ENCODE peak calls at places on chromosome 13, in nine cellular contexts. F, Y, K, I, X, P, E, O and H are unnamed samples.

GRCh38 chr13:113854238-113855011 is 9.5 kb downstream of the GAS6 start:
- DNase-seq in X (peak), O (no peak), K (peak), F (peak), E (no peak), P (peak), Y (no peak), I (peak), H (no peak)

GRCh38 chr13:94705081-94705751 is 7.1 kb downstream of the SOX21 start:
- DNase-seq in F (no peak), X (no peak), P (no peak), O (no peak), Y (no peak), I (no peak), K (no peak), E (no peak), H (peak)

GRCh38 chr13:46166947-46167610 is 14.9 kb downstream of the LCP1 start:
- DNase-seq in K (no peak), O (no peak), F (no peak), P (no peak), Y (no peak), E (no peak), I (no peak), X (no peak), H (no peak)

GRCh38 chr13:71607575-71607974 is 259.4 kb downstream of the DACH1 start:
- DNase-seq in P (no peak), Y (no peak), E (no peak), K (no peak), X (no peak), O (no peak), F (no peak), I (no peak), H (no peak)

GRCh38 chr13:100497394-100497793 is 91.2 kb downstream of the GGACT start:
- DNase-seq in Y (no peak), X (no peak), E (no peak), K (peak), P (no peak), O (no peak), F (no peak), I (no peak), H (no peak)

GRCh38 chr13:113929628-113930615 is 44.0 kb downstream of the C13orf46 start:
- DNase-seq in X (no peak), P (no peak), O (no peak), Y (no peak), I (peak), K (no peak), F (peak), E (peak), H (no peak)

GRCh38 chr13:50375792-50376191 is 360.5 kb downstream of the KCNRG start:
- DNase-seq in E (no peak), Y (peak), O (no peak), F (no peak), K (peak), I (no peak), X (no peak), P (no peak), H (no peak)

GRCh38 chr13:99322297-99323103 is 15.3 kb upstream of the GPR183 start:
- DNase-seq in X (no peak), K (peak), E (no peak), F (no peak), P (no peak), Y (no peak), O (peak), I (no peak), H (peak)

GRCh38 chr13:97332725-97333124 is 101.2 kb upstream of the RAP2A start:
- DNase-seq in Y (no peak), E (no peak), P (no peak), K (no peak), X (no peak), F (no peak), I (no peak), O (no peak), H (no peak)

DNA sequence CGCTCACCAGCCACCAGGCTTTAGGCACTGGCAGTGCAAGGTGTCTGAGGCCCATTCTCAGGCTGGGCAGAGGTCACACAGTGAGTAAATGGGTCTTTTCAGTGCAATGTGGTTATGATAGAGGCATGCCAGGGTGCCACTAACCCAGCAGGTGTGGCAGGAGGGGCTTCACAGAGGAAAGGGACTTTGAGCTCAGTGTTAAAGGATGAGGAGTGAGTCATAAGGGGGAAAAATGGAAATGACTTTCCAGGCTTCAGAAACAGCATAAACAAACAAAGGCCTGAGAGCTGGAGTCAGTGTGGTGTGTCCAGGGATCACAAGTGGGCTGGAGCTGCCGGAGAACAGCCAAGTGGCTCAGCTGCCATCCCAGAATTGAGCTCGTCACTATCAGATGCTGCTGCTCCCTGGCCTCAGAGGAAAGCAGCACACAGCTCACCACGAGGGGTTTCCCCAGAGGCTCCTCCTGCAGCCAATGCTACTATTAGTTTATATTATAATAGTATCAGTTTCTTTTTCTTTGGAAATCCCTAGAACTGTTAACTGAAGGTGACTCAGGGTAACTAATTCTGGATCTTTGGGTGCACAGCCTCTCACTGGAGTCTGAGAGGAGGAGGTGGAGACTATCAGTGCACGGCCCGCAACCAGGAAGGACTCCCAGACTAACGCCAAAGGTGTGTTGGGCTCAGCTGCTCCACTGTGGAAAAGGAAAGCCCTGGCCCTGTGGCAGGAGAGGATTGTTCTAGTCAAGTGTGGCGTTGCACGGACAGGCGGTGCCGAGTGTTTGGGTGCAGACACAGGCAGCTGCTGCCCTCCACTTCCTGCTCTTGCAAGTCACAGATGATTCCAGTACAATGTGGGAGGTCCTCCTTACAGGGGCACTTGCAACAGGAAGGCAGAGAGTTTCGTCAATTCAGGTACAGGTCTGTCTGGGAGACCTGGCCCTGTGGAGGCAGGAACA is 39.5 kb downstream of the DHRS12 start:
- DNase-seq in F (peak), X (peak), K (peak), Y (no peak), O (no peak), P (peak), I (no peak), E (peak), H (peak)
- TF ChIP-seq CTCF in F (no peak), X (no peak), K (peak), Y (no peak), O (no peak), P (no peak), I (no peak), E (no peak), H (no peak)

DNA sequence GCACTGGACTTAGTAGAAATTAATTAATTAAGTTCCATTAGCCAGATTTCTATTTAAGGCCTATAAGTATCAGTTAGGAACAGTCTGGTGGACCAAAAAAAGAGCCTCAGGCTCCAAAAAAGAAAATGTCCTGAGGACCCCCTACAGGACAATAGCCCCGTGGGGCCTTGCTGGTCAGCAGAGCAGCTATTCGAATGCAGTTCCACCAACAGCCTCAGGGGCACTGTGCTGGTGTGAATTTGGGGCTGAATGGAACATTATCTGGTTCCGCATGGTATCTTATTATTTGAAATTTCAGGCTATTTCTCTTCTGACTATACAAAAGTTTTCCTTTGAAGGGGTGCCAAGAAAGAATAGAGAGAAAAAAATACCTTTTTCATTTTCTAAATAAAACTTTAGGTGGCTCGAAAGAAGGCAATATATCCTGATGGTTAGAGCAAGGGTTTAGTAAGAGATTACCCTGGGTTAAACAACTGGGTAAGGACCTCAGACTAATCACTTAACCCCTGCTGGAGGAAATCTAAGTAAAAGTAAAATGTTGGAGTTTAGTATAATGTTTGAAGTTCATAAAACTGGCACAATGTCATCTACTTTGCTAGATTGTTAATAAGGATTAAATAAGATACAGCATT is 147.2 kb downstream of the MIPEP start:
- DNase-seq in P (no peak), E (no peak), X (no peak), Y (peak), K (no peak), O (no peak), I (peak), F (no peak), H (no peak)
- TF ChIP-seq CTCF in P (no peak), E (no peak), X (peak), Y (peak), K (peak), O (peak), I (peak), F (no peak), H (no peak)

GRCh38 chr13:42215578-42216421 is 56.2 kb upstream of the AKAP11 start:
- DNase-seq in X (no peak), Y (peak), K (peak), I (peak), F (no peak), P (peak), E (no peak), O (peak), H (peak)
- TF ChIP-seq CTCF in X (peak), Y (peak), K (peak), I (peak), F (no peak), P (peak), E (no peak), O (peak), H (peak)

DNA sequence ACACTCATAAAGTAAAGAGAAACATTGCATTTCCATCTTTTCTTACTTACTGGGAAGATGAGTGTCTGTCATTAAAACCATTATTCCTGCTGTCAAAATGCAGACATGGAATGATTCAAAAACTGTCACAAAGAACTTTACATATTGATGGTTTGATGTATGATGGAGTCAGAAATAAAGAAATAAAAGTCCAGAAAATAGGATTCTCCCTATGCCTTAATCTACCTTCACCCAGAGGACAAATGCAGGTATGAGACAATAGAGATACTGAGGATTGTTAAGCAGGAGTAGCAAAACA is 656.1 kb downstream of the TBC1D4 start:
- DNase-seq in K (no peak), X (no peak), O (no peak), Y (no peak), P (no peak), F (no peak), I (no peak), E (no peak), H (no peak)
- TF ChIP-seq CTCF in K (no peak), X (no peak), O (no peak), Y (no peak), P (no peak), F (no peak), I (no peak), E (no peak), H (no peak)

GRCh38 chr13:23161176-23161825 is 19.5 kb upstream of the SGCG start:
- DNase-seq in O (no peak), X (no peak), F (no peak), E (no peak), P (no peak), Y (no peak), I (no peak), K (no peak), H (no peak)

GRCh38 chr13:23159205-23159586 is 21.6 kb upstream of the SGCG start:
- DNase-seq in K (peak), O (no peak), F (peak), Y (no peak), X (no peak), P (peak), I (peak), E (no peak), H (peak)

GRCh38 chr13:23159587-23160240 is 21.1 kb upstream of the SGCG start:
- DNase-seq in E (no peak), F (no peak), X (no peak), O (no peak), I (no peak), K (no peak), Y (no peak), P (no peak), H (peak)

DNA sequence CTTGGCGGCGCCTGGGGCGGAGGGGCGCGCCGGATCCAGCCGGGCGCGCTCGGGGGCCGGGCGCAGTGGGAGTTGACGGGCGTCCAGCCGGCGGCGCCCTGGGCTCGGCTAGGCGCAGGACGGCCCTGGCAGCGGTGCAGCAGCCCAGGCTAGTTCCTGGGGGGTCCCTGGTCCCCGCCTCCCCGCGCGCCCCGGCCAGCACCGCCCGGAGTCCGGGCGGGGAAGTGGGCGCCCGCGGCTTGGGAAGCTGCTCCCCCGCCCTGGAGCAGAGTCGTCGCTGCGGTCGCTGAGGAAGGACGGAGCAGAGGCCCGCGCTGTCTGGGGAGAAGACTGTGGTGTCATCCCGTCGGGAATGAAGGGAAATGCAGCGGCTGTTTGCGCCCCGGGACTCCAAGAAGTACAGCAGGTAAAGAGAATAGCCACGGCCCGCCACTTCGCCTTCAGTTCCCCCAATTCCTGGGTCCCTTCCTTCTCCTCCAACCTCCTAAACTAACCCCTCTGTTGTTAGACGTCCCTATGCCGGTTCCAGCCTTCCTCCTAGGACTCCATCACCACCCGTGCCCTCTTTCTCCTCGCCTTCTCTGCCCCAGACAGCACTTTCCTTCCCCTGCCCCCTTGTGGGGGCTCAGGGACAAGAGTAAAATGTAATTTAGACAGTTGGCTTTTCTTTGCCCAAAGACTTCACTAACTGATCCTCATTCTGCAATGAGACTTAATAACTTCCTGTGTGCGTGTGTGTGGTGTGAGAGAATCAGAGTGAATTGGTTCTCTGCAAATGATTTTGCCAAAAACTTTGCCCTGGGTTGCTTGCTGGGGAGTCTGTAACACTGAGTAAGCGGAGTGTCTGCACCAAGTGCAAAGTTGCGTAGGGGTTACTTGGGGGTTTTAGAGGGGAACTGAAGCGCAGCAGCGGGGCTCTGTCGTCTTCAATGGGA is 20.3 kb upstream of the SGCG start:
- DNase-seq in O (no peak), Y (no peak), P (no peak), F (no peak), K (no peak), E (no peak), I (no peak), X (no peak), H (no peak)
- TF ChIP-seq CTCF in O (peak), Y (no peak), P (no peak), F (no peak), K (no peak), E (no peak), I (no peak), X (no peak), H (no peak)